ENCODE peak calls at places on chromosomes 6 and 20, in eight cellular contexts. D is stimulated activated CD4-positive, alpha-beta T cell treated with anti-CD3 and anti-CD28 coated beads, Interleukin-4, amount 100 ng/mL, for 48 hours; K is NAMALWA; Y is GM23248; W is psoas muscle; U is SW480; B is T-cell; T is cardiac fibroblast. A is an unnamed sample.

GRCh38 chr6:42230320-42231034 is 12.8 kb upstream of the MRPS10 start:
- DNase-seq in D (no peak), K (peak; percentile 51), Y (peak; percentile 32), W (no peak), U (peak; percentile 26), B (no peak), T (peak; percentile 30), A (no peak)

GRCh38 chr6:45830441-45831139 is 185.1 kb downstream of the CLIC5 start:
- DNase-seq in D (peak; percentile 65), K (peak; percentile 35), Y (no peak), W (no peak), U (no peak), B (no peak), T (peak; percentile 69), A (peak; percentile 14)

GRCh38 chr6:15947923-15948322 is 181.0 kb upstream of the MYLIP start:
- DNase-seq in D (no peak), K (no peak), Y (no peak), W (no peak), U (no peak), B (no peak), T (no peak), A (no peak)

GRCh38 chr20:52193886-52194545 is 2.4 kb upstream of the ZFP64 start:
- DNase-seq in D (no peak), K (no peak), Y (no peak), W (no peak), U (no peak), B (no peak), T (no peak), A (no peak)

GRCh38 chr6:10268661-10269060 is 146.2 kb downstream of the TFAP2A start:
- DNase-seq in D (no peak), K (no peak), Y (no peak), W (no peak), U (no peak), B (no peak), T (no peak), A (no peak)

GRCh38 chr6:149694926-149695325 is 23.0 kb downstream of the LATS1 start:
- DNase-seq in D (no peak), K (no peak), Y (no peak), W (no peak), U (no peak), B (no peak), T (no peak), A (no peak)

GRCh38 chr6:36944650-36945049 is 9.9 kb upstream of the PI16 start:
- DNase-seq in D (no peak), K (no peak), Y (no peak), W (no peak), U (no peak), B (no peak), T (no peak), A (no peak)

GRCh38 chr6:149015224-149015876 is 268.5 kb downstream of the UST start:
- DNase-seq in D (no peak), K (no peak), Y (peak; percentile 77), W (no peak), U (no peak), B (no peak), T (peak; percentile 63), A (no peak)

GRCh38 chr6:44338228-44339122 is 4.0 kb upstream of the SPATS1 start:
- DNase-seq in D (peak; percentile 55), K (peak; percentile 88), Y (peak; percentile 77), W (peak; percentile 47), U (peak; percentile 58), B (peak; percentile 50), T (peak; percentile 74), A (peak; percentile 41)

GRCh38 chr20:57038608-57039440 is 227.6 kb downstream of the BMP7 start:
- DNase-seq in D (no peak), K (no peak), Y (peak; percentile 35), W (no peak), U (no peak), B (no peak), T (no peak), A (no peak)

A was measured in immature natural killer cell.